ENCODE peak calls at places on chromosomes 12 and 14, in seven cellular contexts. One of them, this sample, is unnamed.

GRCh38 chr14:80146941-80147340 is 64.4 kb downstream of the DIO2 start:
- DNase-seq in SK-N-SH: no peak
- DNase-seq in HFF-Myc: no peak
- DNase-seq in lung: no peak
- DNase-seq in SJCRH30: peak; percentile 5
- DNase-seq in choroid plexus epithelial cell: no peak
- DNase-seq in right cardiac atrium: no peak
- DNase-seq in this sample: no peak

GRCh38 chr12:48296586-48297396 is 53.9 kb downstream of the ZNF641 start:
- DNase-seq in SK-N-SH: peak; percentile 56
- DNase-seq in HFF-Myc: peak; percentile 36
- DNase-seq in lung: peak; percentile 84
- DNase-seq in SJCRH30: no peak
- DNase-seq in choroid plexus epithelial cell: peak; percentile 86
- DNase-seq in right cardiac atrium: peak; percentile 78
- DNase-seq in this sample: peak; percentile 77

GRCh38 chr14:106850913-106851825 is 1324.8 kb downstream of the TMEM121 start:
- DNase-seq in SK-N-SH: no peak
- DNase-seq in HFF-Myc: no peak
- DNase-seq in lung: no peak
- DNase-seq in SJCRH30: no peak
- DNase-seq in choroid plexus epithelial cell: no peak
- DNase-seq in right cardiac atrium: no peak
- DNase-seq in this sample: no peak

GRCh38 chr14:50362791-50363733 is 33.6 kb downstream of the CDKL1 start:
- DNase-seq in SK-N-SH: no peak
- DNase-seq in HFF-Myc: no peak
- DNase-seq in lung: no peak
- DNase-seq in SJCRH30: no peak
- DNase-seq in choroid plexus epithelial cell: peak; percentile 33
- DNase-seq in right cardiac atrium: no peak
- DNase-seq in this sample: no peak

GRCh38 chr12:65278576-65279386 is at the start of gene MSRB3:
- DNase-seq in SK-N-SH: peak; percentile 75
- DNase-seq in HFF-Myc: peak; percentile 9
- DNase-seq in lung: peak; percentile 50
- DNase-seq in SJCRH30: peak; percentile 78
- DNase-seq in choroid plexus epithelial cell: peak; percentile 72
- DNase-seq in right cardiac atrium: peak; percentile 81
- DNase-seq in this sample: peak; percentile 84

GRCh38 chr12:106254724-106255123 is 6.9 kb upstream of the CKAP4 start:
- DNase-seq in SK-N-SH: no peak
- DNase-seq in HFF-Myc: no peak
- DNase-seq in lung: no peak
- DNase-seq in SJCRH30: no peak
- DNase-seq in choroid plexus epithelial cell: peak; percentile 21
- DNase-seq in right cardiac atrium: no peak
- DNase-seq in this sample: no peak

GRCh38 chr14:53792909-53793308 is 163.7 kb downstream of the BMP4 start:
- DNase-seq in SK-N-SH: no peak
- DNase-seq in HFF-Myc: no peak
- DNase-seq in lung: no peak
- DNase-seq in SJCRH30: no peak
- DNase-seq in choroid plexus epithelial cell: no peak
- DNase-seq in right cardiac atrium: no peak
- DNase-seq in this sample: no peak

GRCh38 chr12:121494093-121494787 is 86.6 kb downstream of the KDM2B start:
- DNase-seq in SK-N-SH: peak; percentile 73
- DNase-seq in HFF-Myc: peak; percentile 10
- DNase-seq in lung: peak; percentile 38
- DNase-seq in SJCRH30: peak; percentile 67
- DNase-seq in choroid plexus epithelial cell: peak; percentile 53
- DNase-seq in right cardiac atrium: peak; percentile 41
- DNase-seq in this sample: peak; percentile 33

GRCh38 chr14:67358914-67359313 is 690 bp downstream of the ATP6V1D start:
- DNase-seq in SK-N-SH: no peak
- DNase-seq in HFF-Myc: no peak
- DNase-seq in lung: no peak
- DNase-seq in SJCRH30: peak; percentile 2
- DNase-seq in choroid plexus epithelial cell: no peak
- DNase-seq in right cardiac atrium: no peak
- DNase-seq in this sample: no peak

GRCh38 chr14:36657409-36658090 is 4.1 kb upstream of the PAX9 start:
- DNase-seq in SK-N-SH: peak; percentile 41
- DNase-seq in HFF-Myc: no peak
- DNase-seq in lung: no peak
- DNase-seq in SJCRH30: no peak
- DNase-seq in choroid plexus epithelial cell: peak; percentile 8
- DNase-seq in right cardiac atrium: no peak
- DNase-seq in this sample: no peak

GRCh38 chr14:36655054-36655381 is 6.6 kb upstream of the PAX9 start:
- DNase-seq in SK-N-SH: no peak
- DNase-seq in HFF-Myc: no peak
- DNase-seq in lung: no peak
- DNase-seq in SJCRH30: no peak
- DNase-seq in choroid plexus epithelial cell: no peak
- DNase-seq in right cardiac atrium: no peak
- DNase-seq in this sample: no peak

GRCh38 chr14:36655571-36655962 is 6.1 kb upstream of the PAX9 start:
- DNase-seq in SK-N-SH: no peak
- DNase-seq in HFF-Myc: no peak
- DNase-seq in lung: no peak
- DNase-seq in SJCRH30: no peak
- DNase-seq in choroid plexus epithelial cell: no peak
- DNase-seq in right cardiac atrium: no peak
- DNase-seq in this sample: no peak

GRCh38 chr14:36656769-36657408 is 4.8 kb upstream of the PAX9 start:
- DNase-seq in SK-N-SH: no peak
- DNase-seq in HFF-Myc: no peak
- DNase-seq in lung: no peak
- DNase-seq in SJCRH30: no peak
- DNase-seq in choroid plexus epithelial cell: no peak
- DNase-seq in right cardiac atrium: no peak
- DNase-seq in this sample: no peak

DNA sequence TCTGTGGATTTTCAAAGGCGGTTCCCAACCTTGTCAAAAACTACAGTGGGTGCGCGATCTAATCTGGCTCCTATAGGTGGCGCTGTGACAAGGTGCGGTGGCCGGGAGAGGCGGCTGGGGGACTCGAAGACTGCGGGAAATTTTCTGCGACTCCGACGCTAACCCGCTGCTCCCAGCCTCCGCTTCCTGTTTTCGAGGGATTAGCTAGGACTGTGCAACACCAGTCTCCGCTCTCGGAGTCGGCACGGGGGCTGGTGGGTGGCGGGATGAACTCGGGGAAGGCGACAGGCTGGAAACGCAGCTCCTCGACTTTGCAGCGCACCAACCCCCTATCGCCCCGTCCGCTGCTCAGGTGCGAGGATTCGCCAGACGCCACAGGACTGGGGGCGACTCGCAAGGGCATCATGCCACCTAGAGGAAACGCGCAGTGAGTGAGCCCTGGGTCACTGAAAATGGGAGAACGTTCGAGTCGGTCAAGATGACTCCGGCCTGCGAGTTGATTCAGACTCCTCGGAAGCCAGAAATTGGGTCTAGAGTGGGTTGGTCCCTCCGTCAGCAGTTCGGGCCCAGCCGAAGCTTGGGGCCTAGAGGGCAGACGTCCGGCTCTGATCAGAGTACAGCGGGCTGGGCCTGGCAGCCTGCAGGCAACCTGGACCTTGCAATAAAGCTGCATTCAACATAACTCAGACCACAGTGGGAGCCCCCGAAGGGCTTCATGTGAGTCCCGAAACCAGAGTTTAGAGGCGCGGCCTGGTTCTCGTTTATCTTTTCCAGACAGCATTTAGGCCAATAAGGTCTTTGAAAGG is 5.5 kb upstream of the PAX9 start:
- DNase-seq in SK-N-SH: peak; percentile 66
- DNase-seq in HFF-Myc: no peak
- DNase-seq in lung: no peak
- DNase-seq in SJCRH30: no peak
- DNase-seq in choroid plexus epithelial cell: peak; percentile 8
- DNase-seq in right cardiac atrium: no peak
- DNase-seq in this sample: no peak
- H3K4me3 ChIP-seq in SK-N-SH: no peak overlapping the region
- H3K4me3 ChIP-seq in HFF-Myc: no peak overlapping the region
- H3K4me3 ChIP-seq in lung: no peak overlapping the region
- H3K4me3 ChIP-seq in SJCRH30: no peak overlapping the region
- H3K4me3 ChIP-seq in choroid plexus epithelial cell: no peak overlapping the region
- H3K4me3 ChIP-seq in right cardiac atrium: peak overlapping the region; percentile 1
- H3K4me3 ChIP-seq in this sample: no peak overlapping the region

GRCh38 chr14:21308132-21308478 is 28.2 kb downstream of the RPGRIP1 start:
- DNase-seq in SK-N-SH: no peak
- DNase-seq in HFF-Myc: no peak
- DNase-seq in lung: no peak
- DNase-seq in SJCRH30: no peak
- DNase-seq in choroid plexus epithelial cell: no peak
- DNase-seq in right cardiac atrium: no peak
- DNase-seq in this sample: no peak
- H3K4me3 ChIP-seq in SK-N-SH: no peak overlapping the region
- H3K4me3 ChIP-seq in HFF-Myc: no peak overlapping the region
- H3K4me3 ChIP-seq in lung: no peak overlapping the region
- H3K4me3 ChIP-seq in SJCRH30: no peak overlapping the region
- H3K4me3 ChIP-seq in choroid plexus epithelial cell: peak overlapping the region; percentile 55
- H3K4me3 ChIP-seq in right cardiac atrium: peak overlapping the region; percentile 28
- H3K4me3 ChIP-seq in this sample: no peak overlapping the region

GRCh38 chr14:52067873-52068740 is 752 bp downstream of the NID2 start:
- DNase-seq in SK-N-SH: peak; percentile 62
- DNase-seq in HFF-Myc: no peak
- DNase-seq in lung: no peak
- DNase-seq in SJCRH30: no peak
- DNase-seq in choroid plexus epithelial cell: peak; percentile 53
- DNase-seq in right cardiac atrium: peak; percentile 49
- DNase-seq in this sample: peak; percentile 49

GRCh38 chr14:52072266-52072780 is 3.5 kb upstream of the NID2 start:
- DNase-seq in SK-N-SH: no peak
- DNase-seq in HFF-Myc: no peak
- DNase-seq in lung: no peak
- DNase-seq in SJCRH30: no peak
- DNase-seq in choroid plexus epithelial cell: peak; percentile 50
- DNase-seq in right cardiac atrium: no peak
- DNase-seq in this sample: no peak

GRCh38 chr14:52068741-52069616 is at the start of gene NID2:
- DNase-seq in SK-N-SH: peak; percentile 98
- DNase-seq in HFF-Myc: peak; percentile 93
- DNase-seq in lung: peak; percentile 64
- DNase-seq in SJCRH30: peak; percentile 80
- DNase-seq in choroid plexus epithelial cell: peak; percentile 97
- DNase-seq in right cardiac atrium: peak; percentile 89
- DNase-seq in this sample: peak; percentile 91

GRCh38 chr14:52071675-52072074 is 2.8 kb upstream of the NID2 start:
- DNase-seq in SK-N-SH: no peak
- DNase-seq in HFF-Myc: no peak
- DNase-seq in lung: no peak
- DNase-seq in SJCRH30: no peak
- DNase-seq in choroid plexus epithelial cell: peak; percentile 68
- DNase-seq in right cardiac atrium: no peak
- DNase-seq in this sample: no peak

GRCh38 chr14:52069617-52070431 is 965 bp upstream of the NID2 start:
- DNase-seq in SK-N-SH: no peak
- DNase-seq in HFF-Myc: no peak
- DNase-seq in lung: no peak
- DNase-seq in SJCRH30: peak; percentile 67
- DNase-seq in choroid plexus epithelial cell: peak; percentile 87
- DNase-seq in right cardiac atrium: peak; percentile 42
- DNase-seq in this sample: peak; percentile 57
- H3K4me3 ChIP-seq in SK-N-SH: peak overlapping the region; percentile 79
- H3K4me3 ChIP-seq in HFF-Myc: peak overlapping the region; percentile 84
- H3K4me3 ChIP-seq in lung: no peak overlapping the region
- H3K4me3 ChIP-seq in SJCRH30: peak overlapping the region; percentile 61
- H3K4me3 ChIP-seq in choroid plexus epithelial cell: peak overlapping the region; percentile 94
- H3K4me3 ChIP-seq in right cardiac atrium: peak overlapping the region; percentile 71
- H3K4me3 ChIP-seq in this sample: peak overlapping the region; percentile 62

GRCh38 chr12:124564232-124564958 is 3.0 kb downstream of the NCOR2 start:
- DNase-seq in SK-N-SH: no peak
- DNase-seq in HFF-Myc: no peak
- DNase-seq in lung: no peak
- DNase-seq in SJCRH30: no peak
- DNase-seq in choroid plexus epithelial cell: no peak
- DNase-seq in right cardiac atrium: no peak
- DNase-seq in this sample: no peak
- H3K4me3 ChIP-seq in SK-N-SH: no peak overlapping the region
- H3K4me3 ChIP-seq in HFF-Myc: peak overlapping the region; percentile 81
- H3K4me3 ChIP-seq in lung: no peak overlapping the region
- H3K4me3 ChIP-seq in SJCRH30: no peak overlapping the region
- H3K4me3 ChIP-seq in choroid plexus epithelial cell: peak overlapping the region; percentile 26
- H3K4me3 ChIP-seq in right cardiac atrium: no peak overlapping the region
- H3K4me3 ChIP-seq in this sample: no peak overlapping the region